ENCODE peak calls at places on chromosomes 2 and 18, in ten cellular contexts. V is heart right ventricle, P is cardiac muscle cell, J is uterus, H is GM23248, K is HCT116, T is esophagus muscularis mucosa, I is hepatocyte, Y is HepG2, C is BE2C. B is an unnamed sample. For H3K4me1 and H3K27me3, the result is how much of the 10 kb centered on the place peaks cover.

GRCh38 chr2:9815844-9816279 is 27.4 kb upstream of the TAF1B start:
- DNase-seq in P (no peak), I (no peak), T (no peak), J (no peak), H (no peak), C (no peak), V (no peak), K (no peak), Y (no peak), B (no peak)

GRCh38 chr2:30225131-30225762 is 6.1 kb upstream of the LBH start:
- DNase-seq in P (peak), J (peak), H (peak), T (no peak), K (no peak), I (peak), Y (no peak), V (peak), C (no peak), B (no peak)

GRCh38 chr2:109442715-109443319 is 170.9 kb downstream of the SEPTIN10 start:
- DNase-seq in K (no peak), P (no peak), J (no peak), V (no peak), C (no peak), Y (no peak), I (no peak), T (no peak), H (no peak), B (no peak)

GRCh38 chr2:45898819-45899218 is 247.3 kb downstream of the PRKCE start:
- DNase-seq in J (no peak), Y (no peak), T (no peak), P (peak), H (no peak), K (no peak), C (peak), V (no peak), I (no peak), B (no peak)

GRCh38 chr2:8639122-8639635 is 42.7 kb upstream of the ID2 start:
- DNase-seq in P (no peak), K (no peak), V (no peak), H (no peak), I (no peak), J (no peak), C (no peak), T (no peak), Y (no peak), B (no peak)

GRCh38 chr2:228039752-228040534 is 141.5 kb downstream of the SPHKAP start:
- DNase-seq in I (peak), J (no peak), K (peak), P (peak), T (no peak), C (no peak), Y (peak), V (no peak), H (peak), B (no peak)

GRCh38 chr18:9506046-9506792 is 30.9 kb downstream of the RALBP1 start:
- DNase-seq in V (no peak), Y (no peak), H (peak), J (no peak), C (no peak), P (peak), I (no peak), K (no peak), T (no peak), B (no peak)

GRCh38 chr2:202060218-202060617 is 12.8 kb upstream of the KIAA2012 start:
- DNase-seq in K (no peak), I (no peak), T (no peak), Y (no peak), C (no peak), P (no peak), H (no peak), V (no peak), J (no peak), B (no peak)

GRCh38 chr2:232315049-232315922 is 63.3 kb upstream of the ALPP start:
- DNase-seq in V (no peak), Y (no peak), P (peak), T (no peak), J (no peak), I (no peak), C (no peak), H (peak), K (no peak), B (peak)

GRCh38 chr18:56641714-56642331 is 3.4 kb upstream of the TXNL1 start:
- DNase-seq in H (peak), C (no peak), V (no peak), K (no peak), Y (peak), I (no peak), P (peak), J (no peak), T (no peak), B (no peak)

GRCh38 chr2:11073251-11073650 is 82.0 kb upstream of the SLC66A3 start:
- DNase-seq in Y (peak), H (peak), J (no peak), I (peak), C (peak), P (peak), V (no peak), T (peak), K (peak), B (no peak)

GRCh38 chr2:20578895-20579825 is 71.7 kb downstream of the HS1BP3 start:
- DNase-seq in V (peak), J (peak), Y (peak), I (peak), K (peak), C (peak), P (peak), T (peak), H (peak), B (peak)

GRCh38 chr2:69817739-69818494 is 11.5 kb upstream of the GMCL1 start:
- DNase-seq in P (peak), V (no peak), T (no peak), J (no peak), K (no peak), I (no peak), H (peak), C (no peak), Y (no peak), B (no peak)

GRCh38 chr2:144546933-144547332 is 27.0 kb upstream of the ZEB2 start:
- DNase-seq in C (no peak), J (no peak), P (no peak), H (no peak), T (no peak), V (no peak), Y (no peak), K (no peak), I (no peak), B (no peak)

DNA sequence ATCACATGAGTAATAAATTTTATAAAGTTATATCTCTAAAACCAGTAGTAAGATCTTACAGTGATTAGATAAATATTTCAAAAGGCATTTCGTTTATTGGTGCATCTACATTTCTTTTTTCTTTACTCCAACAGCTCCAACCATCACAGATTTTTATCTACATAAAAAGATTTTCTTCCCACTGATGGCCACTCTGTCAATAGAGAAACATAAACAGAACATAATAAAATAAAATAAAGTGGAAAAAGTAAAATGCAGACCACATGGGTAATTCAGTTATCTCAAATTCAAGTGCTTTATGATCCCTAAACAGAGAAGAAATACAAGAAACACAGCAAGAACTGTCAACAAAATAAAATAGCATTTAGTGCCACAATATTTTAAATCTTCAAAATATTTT is 420.2 kb upstream of the CYRIA start:
- DNase-seq in C (no peak), V (no peak), T (no peak), K (no peak), J (no peak), H (no peak), Y (no peak), I (no peak), P (no peak), B (no peak)
- H3K4me1 ChIP-seq in C (under half), V (under half), T (under half), K (under half), J (under half), H (under half), Y (under half), I (under half), P (under half), B (under half)

GRCh38 chr2:381181-381580 is 93.3 kb upstream of the ALKAL2 start:
- DNase-seq in K (no peak), Y (no peak), J (no peak), V (no peak), P (no peak), I (no peak), C (no peak), H (no peak), T (peak), B (no peak)
- H3K27me3 ChIP-seq in K (under half), Y (under half), J (under half), V (under half), P (under half), I (under half), C (under half), H (under half), T (under half), B (under half)

GRCh38 chr2:101717041-101717817 is 19.7 kb downstream of the MAP4K4 start:
- DNase-seq in T (no peak), H (no peak), I (no peak), K (no peak), P (no peak), V (no peak), Y (no peak), J (no peak), C (no peak), B (no peak)
- H3K4me1 ChIP-seq in T (under half), H (under half), I (under half), K (under half), P (under half), V (half or more), Y (half or more), J (under half), C (under half), B (under half)

DNA sequence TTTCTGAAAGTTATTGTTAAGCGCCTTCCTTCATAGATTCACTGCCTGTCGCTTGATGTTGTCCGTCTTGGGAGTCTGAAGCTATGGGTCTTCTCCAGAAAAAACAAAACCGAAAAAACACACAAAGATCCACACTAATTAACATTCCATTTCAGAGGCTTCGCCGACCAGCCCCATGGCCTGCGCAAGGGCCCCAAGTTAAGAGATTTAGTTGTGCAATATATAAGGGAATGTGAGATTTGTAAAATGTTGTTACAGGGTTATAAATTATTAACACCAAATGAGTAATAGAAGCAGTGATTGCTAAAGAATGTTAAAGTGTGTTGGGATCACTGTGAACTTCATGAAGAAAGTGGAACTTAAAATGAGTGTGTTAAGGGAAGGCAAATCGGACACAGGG is 827 bp downstream of the CFAP221 start:
- DNase-seq in I (no peak), Y (no peak), P (peak), C (no peak), T (peak), J (no peak), H (peak), K (no peak), V (no peak), B (no peak)
- H3K27me3 ChIP-seq in I (under half), Y (under half), P (under half), C (under half), T (under half), J (under half), H (under half), K (under half), V (under half), B (under half)

DNA sequence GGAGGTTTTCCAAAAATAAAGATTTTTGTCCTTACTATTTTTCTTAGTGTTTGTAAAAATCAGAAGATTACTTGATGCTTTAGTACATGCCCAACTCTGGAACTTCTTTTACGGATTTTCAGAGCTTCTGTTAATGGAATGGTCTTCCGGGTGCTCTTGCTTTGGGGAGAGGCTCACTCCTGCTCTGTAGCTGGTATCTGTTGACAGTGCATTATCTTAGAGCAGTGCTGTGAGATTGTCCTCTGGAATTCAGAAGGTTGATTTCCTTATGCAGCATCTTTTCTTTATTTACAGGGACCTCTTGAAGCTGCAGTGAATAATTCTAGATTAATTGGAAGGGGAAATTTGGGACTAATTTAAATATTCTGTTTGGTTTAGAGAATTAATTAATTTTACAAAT is 4.6 kb downstream of the MAPRE2 start:
- DNase-seq in J (no peak), I (no peak), H (peak), K (no peak), T (no peak), V (no peak), P (peak), C (no peak), Y (no peak), B (no peak)
- H3K4me1 ChIP-seq in J (under half), I (under half), H (under half), K (under half), T (half or more), V (half or more), P (under half), C (under half), Y (half or more), B (half or more)

GRCh38 chr2:118834901-118835738 is 12.3 kb downstream of the EN1 start:
- DNase-seq in Y (no peak), K (no peak), T (no peak), V (no peak), H (peak), P (peak), I (no peak), C (no peak), J (no peak), B (no peak)
- H3K27me3 ChIP-seq in Y (under half), K (under half), T (half or more), V (half or more), H (under half), P (half or more), I (half or more), C (under half), J (under half), B (half or more)

GRCh38 chr2:28767367-28767766 is 15.7 kb downstream of the PPP1CB start:
- DNase-seq in C (no peak), Y (no peak), V (no peak), I (no peak), T (no peak), J (no peak), H (no peak), P (no peak), K (no peak), B (no peak)
- H3K4me1 ChIP-seq in C (under half), Y (under half), V (half or more), I (under half), T (half or more), J (under half), H (under half), P (under half), K (under half), B (half or more)

GRCh38 chr2:42838133-42838532 is 45.8 kb upstream of the HAAO start:
- DNase-seq in C (no peak), T (no peak), V (no peak), Y (no peak), K (no peak), I (no peak), H (no peak), P (no peak), J (no peak), B (no peak)
- H3K27me3 ChIP-seq in C (under half), T (under half), V (under half), Y (under half), K (under half), I (under half), H (under half), P (under half), J (under half), B (under half)

DNA sequence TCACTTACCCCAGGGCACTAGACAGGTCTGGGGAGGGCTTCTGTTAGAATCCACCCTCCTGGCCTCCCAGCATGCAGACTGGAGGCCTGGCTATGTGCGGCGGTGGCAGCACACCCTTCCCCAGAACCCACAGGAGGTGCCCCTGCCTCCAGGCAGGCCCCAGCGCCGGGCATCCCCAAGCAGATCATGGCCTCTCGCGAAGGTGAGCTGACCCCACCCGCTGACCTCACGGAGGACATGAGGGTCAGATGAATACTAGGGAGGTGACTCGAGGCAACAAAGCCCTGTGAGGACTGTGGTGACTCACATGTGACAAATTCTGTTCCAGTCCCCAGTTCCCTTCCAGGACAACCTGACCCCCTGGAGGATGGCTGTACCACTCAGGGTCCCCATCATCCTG is 1.9 kb downstream of the MAB21L4 start:
- DNase-seq in J (no peak), Y (no peak), H (peak), C (no peak), P (no peak), V (no peak), T (no peak), K (no peak), I (no peak), B (no peak)
- H3K4me1 ChIP-seq in J (under half), Y (half or more), H (under half), C (under half), P (under half), V (under half), T (under half), K (half or more), I (under half), B (under half)